ENCODE peak calls at places on chromosomes 5 and 9, in seven cellular contexts. P, C, R, Z, G, X and K are unnamed samples.

GRCh38 chr5:5497132-5497748 is 74.8 kb downstream of the ICE1 start:
- DNase-seq in Z (peak), R (peak), X (peak), P (peak), G (peak), C (peak), K (peak)

GRCh38 chr9:91898451-91899433 is 51.3 kb downstream of the ROR2 start:
- DNase-seq in R (peak), Z (peak), P (peak), X (no peak), C (peak), G (no peak), K (no peak)

GRCh38 chr9:123434619-123435240 is 78.7 kb downstream of the CRB2 start:
- DNase-seq in P (peak), Z (peak), X (no peak), G (no peak), R (no peak), C (no peak), K (no peak)

GRCh38 chr5:17803976-17804375 is 169.7 kb downstream of the TAF11L14 start:
- DNase-seq in R (no peak), X (no peak), Z (no peak), C (no peak), G (no peak), P (no peak), K (no peak)

GRCh38 chr5:57175586-57175985 is 1.7 kb downstream of the GPBP1 start:
- DNase-seq in X (peak), G (no peak), C (peak), Z (peak), R (peak), P (peak), K (no peak)

GRCh38 chr9:32782476-32783167 is 718 bp upstream of the TMEM215 start:
- DNase-seq in R (peak), Z (peak), X (no peak), P (peak), G (no peak), C (no peak), K (no peak)

GRCh38 chr5:57887851-57888621 is 405.4 kb upstream of the ACTBL2 start:
- DNase-seq in C (peak), X (peak), R (peak), P (peak), Z (peak), G (peak), K (peak)

GRCh38 chr9:18980124-18980660 is 52.8 kb downstream of the SAXO1 start:
- DNase-seq in G (no peak), R (no peak), C (peak), Z (no peak), X (peak), P (no peak), K (no peak)

GRCh38 chr5:181008136-181008535 is 19.5 kb downstream of the BTNL3 start:
- DNase-seq in X (no peak), Z (peak), G (no peak), C (no peak), P (peak), R (no peak), K (no peak)

GRCh38 chr5:77390222-77390621 is 101.9 kb downstream of the WDR41 start:
- DNase-seq in R (no peak), C (peak), P (no peak), G (no peak), X (no peak), Z (no peak), K (no peak)

GRCh38 chr9:133113163-133113927 is 7.7 kb downstream of the RALGDS start:
- DNase-seq in X (peak), P (no peak), G (no peak), R (no peak), Z (no peak), C (peak), K (no peak)

GRCh38 chr5:99105216-99105615 is 176.4 kb upstream of the CHD1 start:
- DNase-seq in R (no peak), G (no peak), C (peak), Z (no peak), X (peak), P (no peak), K (no peak)

GRCh38 chr5:11054014-11054413 is 293.0 kb upstream of the DAP start:
- DNase-seq in R (no peak), Z (no peak), P (no peak), X (no peak), C (no peak), G (no peak), K (no peak)

GRCh38 chr5:59222687-59223511 is 640.0 kb downstream of the RAB3C start:
- DNase-seq in C (peak), G (no peak), Z (no peak), X (peak), R (no peak), P (no peak), K (no peak)

GRCh38 chr9:91422832-91423711 is 560 bp downstream of the NFIL3 start:
- DNase-seq in C (peak), R (peak), G (peak), P (peak), Z (peak), X (peak), K (peak)

GRCh38 chr9:133050781-133051180 is 11.0 kb upstream of the CEL start:
- DNase-seq in X (peak), R (no peak), P (no peak), G (no peak), Z (no peak), C (no peak), K (no peak)

GRCh38 chr9:4678679-4679267 is 596 bp upstream of the CDC37L1 start:
- DNase-seq in G (peak), R (peak), Z (no peak), X (peak), P (peak), C (peak), K (no peak)

GRCh38 chr9:117354997-117355396 is 59.9 kb downstream of the ASTN2 start:
- DNase-seq in C (no peak), P (no peak), Z (no peak), R (no peak), X (no peak), G (no peak), K (no peak)

GRCh38 chr5:156971848-156972525 is 9.0 kb upstream of the TIMD4 start:
- DNase-seq in G (no peak), P (no peak), Z (no peak), C (no peak), X (no peak), R (no peak), K (no peak)

DNA sequence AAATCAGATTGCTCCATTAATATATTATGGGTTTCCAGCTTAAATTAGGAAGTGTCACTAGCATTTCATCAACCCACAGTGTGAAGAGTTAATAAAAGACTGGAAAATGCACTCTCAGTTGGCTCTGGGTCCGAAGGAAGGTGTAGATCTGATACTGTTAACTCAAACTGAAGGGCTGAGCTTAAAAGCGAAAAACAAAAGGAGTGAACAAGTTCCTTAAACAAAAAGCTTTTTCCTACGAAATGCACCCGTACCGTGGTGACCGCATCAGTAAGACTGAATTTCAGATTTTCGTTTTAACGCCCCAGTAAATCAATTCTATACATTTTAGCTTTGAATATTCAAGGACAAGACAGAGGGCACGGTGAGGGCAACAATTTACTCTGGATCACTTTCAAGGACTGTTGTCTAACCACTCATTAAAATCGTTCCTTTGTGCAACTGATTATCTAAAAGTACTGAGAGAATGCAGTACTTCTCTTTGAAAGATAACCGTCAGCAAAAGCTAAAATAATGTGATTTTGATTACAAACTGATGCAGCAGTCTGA is 1.9 kb downstream of the HOMER1 start:
- DNase-seq in X (peak), C (no peak), Z (peak), G (no peak), R (no peak), P (no peak), K (no peak)
- H2AFZ ChIP-seq in X (peak), C (peak), Z (no peak), G (peak), R (peak), P (no peak), K (peak)

GRCh38 chr5:60487885-60488425 is 212.0 kb downstream of the DEPDC1B start:
- DNase-seq in X (no peak), G (no peak), P (no peak), Z (no peak), R (peak), C (peak), K (peak)

GRCh38 chr5:60487466-60487865 is 212.5 kb downstream of the DEPDC1B start:
- DNase-seq in Z (no peak), C (no peak), X (no peak), G (no peak), R (peak), P (no peak), K (no peak)

GRCh38 chr5:60489856-60490255 is 210.1 kb downstream of the DEPDC1B start:
- DNase-seq in G (no peak), Z (no peak), P (no peak), R (no peak), C (no peak), X (no peak), K (no peak)

GRCh38 chr5:60489377-60489776 is 210.6 kb downstream of the DEPDC1B start:
- DNase-seq in C (no peak), Z (no peak), P (no peak), R (no peak), X (no peak), G (no peak), K (no peak)

DNA sequence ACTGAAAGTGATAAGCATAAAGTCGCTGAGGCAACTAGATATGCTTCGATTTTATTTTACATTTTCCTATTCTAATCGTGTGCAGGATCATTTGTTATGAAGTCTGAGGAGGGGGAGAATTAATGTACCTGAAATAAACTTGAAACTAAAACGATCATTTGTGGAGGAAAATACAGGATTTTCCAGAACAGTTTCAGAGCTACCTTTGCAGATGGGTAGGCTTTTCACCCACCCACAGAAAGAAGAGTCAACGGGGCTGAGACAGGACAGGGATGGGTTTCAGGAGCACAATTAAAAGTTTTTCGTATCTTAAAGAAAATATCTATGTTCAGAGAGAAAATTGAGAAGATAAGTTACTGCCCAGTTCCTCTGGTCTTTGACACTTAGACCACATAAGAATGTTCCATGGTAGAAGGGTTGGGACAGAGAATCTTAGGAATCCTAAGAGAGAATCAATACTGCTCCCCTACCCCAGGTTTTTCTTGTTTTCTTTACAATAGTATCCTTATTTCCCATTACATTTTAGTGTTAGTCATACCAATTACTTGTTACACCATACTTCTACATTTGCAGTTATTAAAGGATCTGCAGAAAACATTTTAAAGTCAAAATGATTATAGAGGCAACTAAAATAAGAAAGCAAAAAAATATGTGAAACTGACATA is 211.4 kb downstream of the DEPDC1B start:
- DNase-seq in X (no peak), G (no peak), C (no peak), R (no peak), Z (no peak), P (no peak), K (no peak)
- H3K4me3 ChIP-seq in X (no peak), G (no peak), C (peak), R (no peak), Z (no peak), P (no peak), K (peak)

GRCh38 chr9:98477884-98478283 is 222.4 kb upstream of the TBC1D2 start:
- DNase-seq in C (no peak), Z (no peak), G (no peak), R (no peak), P (no peak), X (no peak), K (no peak)

GRCh38 chr9:98471185-98471584 is 215.7 kb upstream of the TBC1D2 start:
- DNase-seq in X (no peak), Z (no peak), R (no peak), G (no peak), P (no peak), C (no peak), K (no peak)

GRCh38 chr9:98468567-98469239 is 213.3 kb upstream of the TBC1D2 start:
- DNase-seq in G (no peak), R (no peak), X (no peak), C (no peak), P (no peak), Z (no peak), K (no peak)

GRCh38 chr9:98472216-98472615 is 216.8 kb upstream of the TBC1D2 start:
- DNase-seq in G (no peak), Z (no peak), P (no peak), R (peak), X (no peak), C (no peak), K (no peak)
- H2AFZ ChIP-seq in G (no peak), Z (no peak), P (no peak), R (no peak), X (no peak), C (no peak), K (no peak)

GRCh38 chr5:140557965-140558364 is 692 bp upstream of the SRA1 start:
- DNase-seq in R (no peak), Z (no peak), C (no peak), P (no peak), X (no peak), G (no peak), K (no peak)
- H3K4me3 ChIP-seq in R (no peak), Z (peak), C (peak), P (peak), X (no peak), G (no peak), K (peak)

GRCh38 chr9:121216406-121216805 is 14.7 kb upstream of the RAB14 start:
- DNase-seq in R (no peak), P (no peak), X (no peak), C (no peak), G (no peak), Z (no peak), K (no peak)
- H2AFZ ChIP-seq in R (no peak), P (no peak), X (peak), C (no peak), G (no peak), Z (no peak), K (no peak)

GRCh38 chr5:92372766-92373165 is 989.6 kb upstream of the ARRDC3 start:
- DNase-seq in C (peak), R (no peak), P (no peak), Z (no peak), G (no peak), X (no peak), K (no peak)
- H3K4me3 ChIP-seq in C (no peak), R (no peak), P (no peak), Z (no peak), G (no peak), X (no peak), K (no peak)

DNA sequence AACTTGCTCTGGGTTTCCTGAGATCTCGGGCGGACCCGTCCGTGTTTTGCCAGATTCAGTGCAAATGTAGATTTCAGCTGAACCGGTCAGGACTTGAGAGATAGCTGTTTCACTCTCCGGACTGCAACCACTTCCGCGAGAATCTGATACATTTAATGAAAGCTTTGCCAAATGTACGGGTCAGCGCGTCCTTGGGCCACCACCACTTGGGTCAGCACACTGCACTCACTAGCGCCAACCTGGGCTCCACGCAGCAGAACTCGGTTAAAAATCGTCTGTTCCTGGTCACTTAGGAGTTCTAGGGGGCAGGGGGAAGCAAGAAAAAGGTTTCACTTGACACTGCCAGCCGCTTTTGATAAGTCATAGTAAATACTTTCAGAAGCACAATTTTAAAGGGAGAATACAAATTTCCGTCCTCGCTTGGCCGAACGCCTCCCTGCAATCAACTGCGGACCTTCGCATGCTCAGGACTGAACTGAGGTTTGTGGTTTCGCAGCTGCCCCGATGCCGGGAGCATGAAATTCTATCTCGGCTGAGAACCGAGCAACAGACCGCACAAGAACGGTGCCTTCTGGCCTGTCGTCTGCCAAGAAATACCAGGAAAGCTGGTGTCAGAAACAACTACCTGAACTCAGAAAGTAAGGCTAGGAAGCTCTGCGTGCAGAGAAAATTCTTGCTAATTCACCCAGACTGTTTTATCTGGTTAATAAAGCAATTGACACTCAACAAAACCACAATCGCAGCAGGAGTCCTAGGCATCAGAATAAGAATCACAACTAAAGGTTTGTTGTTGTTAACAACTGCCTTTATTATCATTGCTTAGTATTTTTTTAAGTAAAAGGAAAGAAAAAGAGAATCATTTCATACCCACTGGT is 4.2 kb upstream of the ISL1 start:
- DNase-seq in G (peak), R (no peak), Z (peak), X (peak), C (peak), P (peak), K (peak)
- H2AFZ ChIP-seq in G (no peak), R (peak), Z (no peak), X (no peak), C (peak), P (peak), K (peak)